ENCODE peak calls at places on chromosome 21, in seven cellular contexts. Y, P, D, J, Z, L and V are unnamed samples.

GRCh38 chr21:32861871-32862270 is 90.3 kb upstream of the PAXBP1 start:
- DNase-seq in L (no peak), Y (no peak), P (no peak), D (no peak), J (peak), Z (no peak), V (no peak)

GRCh38 chr21:42057861-42058437 is 13.2 kb upstream of the UMODL1 start:
- DNase-seq in D (no peak), L (no peak), P (no peak), Y (no peak), Z (no peak), J (no peak), V (no peak)

GRCh38 chr21:33825419-33825818 is 90.2 kb downstream of the ATP5PO start:
- DNase-seq in Z (no peak), D (no peak), L (no peak), P (no peak), Y (no peak), J (no peak), V (no peak)

GRCh38 chr21:15526793-15527192 is 203.0 kb upstream of the USP25 start:
- DNase-seq in J (no peak), Y (no peak), D (no peak), L (no peak), Z (no peak), P (no peak), V (no peak)

GRCh38 chr21:37710555-37711293 is 205.5 kb downstream of the KCNJ6 start:
- DNase-seq in D (no peak), L (no peak), J (no peak), P (peak), Z (no peak), Y (no peak), V (no peak)

GRCh38 chr21:46421191-46421750 is 37.4 kb upstream of the DIP2A start:
- DNase-seq in P (no peak), J (no peak), Z (no peak), D (no peak), L (no peak), Y (no peak), V (no peak)

GRCh38 chr21:31262728-31263127 is 81.3 kb downstream of the TIAM1 start:
- DNase-seq in J (no peak), Z (no peak), Y (no peak), L (no peak), D (no peak), P (no peak), V (no peak)

GRCh38 chr21:15552914-15553491 is 176.8 kb upstream of the USP25 start:
- DNase-seq in J (no peak), P (peak), Y (no peak), L (peak), Z (peak), D (no peak), V (peak)

GRCh38 chr21:44498280-44498964 is 41.6 kb downstream of the KRTAP10-1 start:
- DNase-seq in Y (no peak), J (no peak), Z (no peak), L (no peak), D (no peak), P (no peak), V (no peak)

GRCh38 chr21:16420086-16420724 is 690.4 kb downstream of the USP25 start:
- DNase-seq in Y (peak), Z (no peak), P (peak), J (no peak), D (no peak), L (peak), V (peak)

GRCh38 chr21:44013380-44014088 is 1.4 kb downstream of the TRAPPC10 start:
- DNase-seq in L (peak), Y (no peak), J (no peak), Z (peak), P (peak), D (peak), V (peak)

GRCh38 chr21:14875704-14876364 is 189.0 kb downstream of the NRIP1 start:
- DNase-seq in Z (no peak), J (no peak), D (no peak), P (no peak), Y (no peak), L (no peak), V (no peak)

GRCh38 chr21:46207920-46208571 is 20.5 kb downstream of the LSS start:
- DNase-seq in Z (no peak), J (no peak), Y (no peak), P (no peak), D (no peak), L (no peak), V (no peak)

GRCh38 chr21:35730325-35730724 is 330.0 kb downstream of the SETD4 start:
- DNase-seq in P (no peak), J (no peak), Y (no peak), D (no peak), Z (no peak), L (no peak), V (no peak)

GRCh38 chr21:29077651-29078090 is 4.2 kb upstream of the CCT8 start:
- DNase-seq in J (no peak), D (no peak), P (peak), Y (no peak), Z (peak), L (peak), V (peak)

GRCh38 chr21:32955307-32955937 is 70.3 kb upstream of the OLIG2 start:
- DNase-seq in Z (no peak), L (no peak), Y (no peak), D (no peak), J (no peak), P (no peak), V (no peak)

GRCh38 chr21:36917487-36918158 is 48.8 kb downstream of the HLCS start:
- DNase-seq in L (peak), Z (no peak), J (no peak), P (peak), Y (peak), D (no peak), V (peak)

GRCh38 chr21:21232320-21232719 is 234.1 kb downstream of the NCAM2 start:
- DNase-seq in Y (no peak), L (peak), J (peak), P (peak), D (peak), Z (no peak), V (peak)

GRCh38 chr21:43193651-43194302 is 25.0 kb downstream of the CRYAA start:
- DNase-seq in L (no peak), Z (peak), Y (no peak), J (no peak), P (peak), D (no peak), V (no peak)

GRCh38 chr21:38244885-38245869 is 11.6 kb upstream of the KCNJ15 start:
- DNase-seq in L (no peak), Z (no peak), J (peak), Y (no peak), P (peak), D (no peak), V (peak)

GRCh38 chr21:45266518-45267389 is 20.9 kb downstream of the POFUT2 start:
- DNase-seq in D (no peak), L (no peak), P (no peak), Z (no peak), J (no peak), Y (peak), V (no peak)

GRCh38 chr21:38263493-38263892 is 6.7 kb downstream of the KCNJ15 start:
- DNase-seq in L (no peak), P (peak), Y (no peak), D (no peak), Z (no peak), J (peak), V (no peak)

GRCh38 chr21:28442624-28443023 is 550.1 kb downstream of the LTN1 start:
- DNase-seq in P (peak), J (no peak), L (no peak), Z (no peak), D (no peak), Y (no peak), V (peak)

GRCh38 chr21:44461005-44461404 is 5.7 kb downstream of the LRRC3 start:
- DNase-seq in D (no peak), J (no peak), L (no peak), P (no peak), Z (no peak), Y (no peak), V (no peak)

GRCh38 chr21:34280987-34281386 is 82.8 kb upstream of the KCNE2 start:
- DNase-seq in Z (no peak), L (no peak), D (no peak), J (no peak), P (no peak), Y (no peak), V (no peak)